ENCODE peak calls at places on chromosomes 7 and 10, in six cellular contexts. H is COR-L47, T is Right ventricle myocardium superior, J is bronchial epithelial cell, U is SHP77, Z is sciatic nerve. X is an unnamed sample.

GRCh38 chr10:86979977-86980448 is 11.7 kb downstream of the ADIRF start:
- DNase-seq in H (no peak), Z (no peak), U (no peak), J (no peak), T (peak; percentile 66), X (no peak)

GRCh38 chr10:123367181-123367580 is 213.0 kb downstream of the BUB3 start:
- DNase-seq in H (no peak), Z (no peak), T (no peak), U (no peak), J (no peak), X (no peak)

GRCh38 chr10:103765981-103766380 is 89.4 kb downstream of the SH3PXD2A start:
- DNase-seq in Z (no peak), T (peak; percentile 77), U (no peak), J (peak; percentile 42), H (no peak), X (no peak)

GRCh38 chr7:29146888-29147609 is 712 bp upstream of the CPVL start:
- DNase-seq in J (no peak), H (peak; percentile 47), U (peak; percentile 48), Z (no peak), T (peak; percentile 70), X (no peak)

GRCh38 chr10:84261236-84261635 is 16.4 kb downstream of the RGR start:
- DNase-seq in J (no peak), T (no peak), U (no peak), Z (no peak), H (no peak), X (no peak)

GRCh38 chr7:10216462-10216861 is 757.2 kb upstream of the PHF14 start:
- DNase-seq in H (no peak), U (no peak), T (no peak), J (no peak), Z (no peak), X (no peak)

GRCh38 chr7:53426145-53426750 is 390.8 kb downstream of the POM121L12 start:
- DNase-seq in J (no peak), U (no peak), H (peak; percentile 14), Z (no peak), T (no peak), X (no peak)

GRCh38 chr7:157253850-157254249 is 83.0 kb upstream of the DNAJB6 start:
- DNase-seq in U (peak; percentile 88), Z (no peak), H (peak; percentile 91), T (peak; percentile 84), J (peak; percentile 66), X (no peak)

GRCh38 chr7:126839624-126840023 is 413.1 kb downstream of the GRM8 start:
- DNase-seq in Z (no peak), U (no peak), H (no peak), T (no peak), J (no peak), X (no peak)

GRCh38 chr10:11018426-11018818 is 750 bp downstream of the CELF2 start:
- DNase-seq in U (no peak), H (no peak), Z (peak; percentile 62), J (no peak), T (peak; percentile 51), X (peak; percentile 18)

GRCh38 chr7:836429-836828 is 4.2 kb downstream of the SUN1 start:
- DNase-seq in U (peak; percentile 15), T (peak; percentile 46), H (no peak), Z (no peak), J (no peak), X (no peak)

GRCh38 chr10:86190291-86190690 is 176.3 kb downstream of the GRID1 start:
- DNase-seq in T (no peak), U (no peak), Z (peak; percentile 43), J (no peak), H (no peak), X (no peak)

GRCh38 chr10:13450078-13450477 is 78.7 kb downstream of the BEND7 start:
- DNase-seq in U (no peak), Z (no peak), J (peak; percentile 96), T (no peak), H (no peak), X (no peak)

GRCh38 chr10:122715576-122715975 is 15.9 kb upstream of the C10orf120 start:
- DNase-seq in T (no peak), Z (no peak), J (no peak), H (no peak), U (no peak), X (no peak)